ENCODE peak calls at places on chromosomes 16 and 17, in eight cellular contexts. I, Y, T, K, N, P, M and Z are unnamed samples.

GRCh38 chr17:12647023-12647422 is 18.7 kb upstream of the MYOCD start:
- DNase-seq in I (no peak), Y (no peak), T (no peak), K (no peak), N (no peak), P (no peak), M (no peak), Z (no peak)

GRCh38 chr17:76586741-76587487 is 1.3 kb upstream of the ST6GALNAC2 start:
- DNase-seq in I (peak; percentile 67), Y (no peak), T (peak; percentile 51), K (no peak), N (no peak), P (no peak), M (no peak), Z (no peak)

GRCh38 chr17:7591596-7591995 is 1.7 kb upstream of the SOX15 start:
- DNase-seq in I (no peak), Y (no peak), T (no peak), K (no peak), N (no peak), P (no peak), M (no peak), Z (no peak)

GRCh38 chr17:81295678-81296381 is 723 bp upstream of the SLC38A10 start:
- DNase-seq in I (peak; percentile 81), Y (peak; percentile 33), T (peak; percentile 87), K (no peak), N (peak; percentile 52), P (no peak), M (peak; percentile 81), Z (no peak)

GRCh38 chr17:40564883-40565744 is at the start of gene CCR7:
- DNase-seq in I (no peak), Y (peak; percentile 75), T (peak; percentile 47), K (no peak), N (peak; percentile 91), P (no peak), M (peak; percentile 88), Z (no peak)

GRCh38 chr16:75233611-75233938 is 14.8 kb downstream of the CTRB1 start:
- DNase-seq in I (no peak), Y (no peak), T (no peak), K (no peak), N (no peak), P (no peak), M (no peak), Z (no peak)

GRCh38 chr16:22933173-22933572 is 119.2 kb downstream of the HS3ST2 start:
- DNase-seq in I (no peak), Y (no peak), T (no peak), K (no peak), N (no peak), P (no peak), M (no peak), Z (no peak)

GRCh38 chr17:71398706-71399620 is 721.9 kb upstream of the SOX9 start:
- DNase-seq in I (peak; percentile 40), Y (no peak), T (peak; percentile 70), K (no peak), N (no peak), P (no peak), M (no peak), Z (no peak)

GRCh38 chr16:35731341-35732040 is 2272.1 kb downstream of the TP53TG3F start:
- DNase-seq in I (no peak), Y (no peak), T (no peak), K (no peak), N (no peak), P (no peak), M (no peak), Z (no peak)

GRCh38 chr17:56447166-56447565 is 146.3 kb upstream of the NOG start:
- DNase-seq in I (no peak), Y (no peak), T (no peak), K (no peak), N (no peak), P (no peak), M (no peak), Z (no peak)

GRCh38 chr17:74431568-74432483 is at the start of gene GPRC5C:
- DNase-seq in I (peak; percentile 88), Y (peak; percentile 19), T (peak; percentile 90), K (no peak), N (peak; percentile 31), P (no peak), M (no peak), Z (no peak)

GRCh38 chr16:1357906-1358566 is 6.3 kb downstream of the GNPTG start:
- DNase-seq in I (no peak), Y (no peak), T (no peak), K (no peak), N (no peak), P (no peak), M (no peak), Z (no peak)

GRCh38 chr17:80694992-80695912 is 150.6 kb downstream of the RPTOR start:
- DNase-seq in I (peak; percentile 21), Y (no peak), T (no peak), K (no peak), N (no peak), P (no peak), M (no peak), Z (no peak)

GRCh38 chr17:12050646-12051225 is 30.1 kb downstream of the MAP2K4 start:
- DNase-seq in I (no peak), Y (no peak), T (no peak), K (no peak), N (no peak), P (no peak), M (no peak), Z (peak; percentile 20)

GRCh38 chr16:47034455-47034854 is 61.0 kb upstream of the DNAJA2 start:
- DNase-seq in I (no peak), Y (no peak), T (no peak), K (no peak), N (no peak), P (no peak), M (no peak), Z (no peak)

GRCh38 chr16:47033176-47033575 is 59.7 kb upstream of the DNAJA2 start:
- DNase-seq in I (no peak), Y (no peak), T (no peak), K (no peak), N (no peak), P (no peak), M (no peak), Z (no peak)

GRCh38 chr16:47037396-47037745 is 63.9 kb upstream of the DNAJA2 start:
- DNase-seq in I (peak; percentile 47), Y (no peak), T (no peak), K (no peak), N (peak; percentile 22), P (no peak), M (peak; percentile 42), Z (no peak)

GRCh38 chr16:47036201-47036600 is 62.7 kb upstream of the DNAJA2 start:
- DNase-seq in I (no peak), Y (no peak), T (no peak), K (no peak), N (no peak), P (no peak), M (no peak), Z (no peak)

GRCh38 chr16:47035436-47035835 is 62.0 kb upstream of the DNAJA2 start:
- DNase-seq in I (no peak), Y (no peak), T (no peak), K (no peak), N (no peak), P (no peak), M (no peak), Z (no peak)
- H3K4me3 ChIP-seq in I (no peak overlapping the region), Y (no peak overlapping the region), T (no peak overlapping the region), K (no peak overlapping the region), N (no peak overlapping the region), P (no peak overlapping the region), M (no peak overlapping the region), Z (no peak overlapping the region)

GRCh38 chr16:10309271-10309932 is 76.5 kb upstream of the ATF7IP2 start:
- DNase-seq in I (no peak), Y (no peak), T (no peak), K (no peak), N (no peak), P (no peak), M (no peak), Z (no peak)
- H3K4me3 ChIP-seq in I (no peak overlapping the region), Y (no peak overlapping the region), T (no peak overlapping the region), K (no peak overlapping the region), N (no peak overlapping the region), P (no peak overlapping the region), M (no peak overlapping the region), Z (no peak overlapping the region)

DNA sequence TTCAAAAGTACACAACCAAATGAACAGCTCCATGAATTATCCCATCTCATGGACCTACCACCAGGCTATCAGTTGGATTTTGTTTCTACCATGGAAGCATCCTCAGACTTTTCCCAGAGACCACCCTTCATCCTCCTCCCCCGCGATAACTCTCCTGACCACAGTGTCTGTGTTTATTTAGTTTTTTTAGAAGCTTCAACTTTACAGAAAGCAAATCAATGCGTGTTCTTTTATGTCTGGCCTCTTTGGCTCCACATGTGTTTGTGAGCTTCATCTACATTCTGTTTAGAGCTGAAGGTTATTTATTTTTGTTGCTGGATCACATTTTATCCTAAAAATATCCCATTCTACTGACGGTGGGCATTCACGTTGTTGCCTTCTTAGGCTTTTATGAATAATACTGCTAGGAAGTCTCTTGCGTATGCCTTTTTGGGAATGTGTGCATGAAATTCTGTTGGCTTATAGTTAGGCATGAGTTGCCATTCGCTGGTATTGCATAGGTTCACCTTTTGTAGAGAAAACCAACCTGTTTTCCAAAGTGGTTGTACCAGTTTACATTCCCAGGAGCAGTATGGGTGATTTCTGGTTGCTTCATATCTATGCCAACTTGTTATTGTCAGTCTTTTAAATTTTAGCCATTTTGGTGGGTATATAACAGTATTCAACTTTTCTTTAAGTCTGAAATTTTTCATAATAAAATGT is 83.0 kb downstream of the CMIP start:
- DNase-seq in I (no peak), Y (no peak), T (no peak), K (no peak), N (no peak), P (no peak), M (no peak), Z (no peak)
- H3K4me3 ChIP-seq in I (no peak overlapping the region), Y (no peak overlapping the region), T (no peak overlapping the region), K (no peak overlapping the region), N (no peak overlapping the region), P (no peak overlapping the region), M (no peak overlapping the region), Z (no peak overlapping the region)

GRCh38 chr16:86846136-86846535 is 267.8 kb downstream of the FOXL1 start:
- DNase-seq in I (no peak), Y (no peak), T (no peak), K (no peak), N (no peak), P (no peak), M (no peak), Z (no peak)
- H3K4me3 ChIP-seq in I (no peak overlapping the region), Y (no peak overlapping the region), T (no peak overlapping the region), K (no peak overlapping the region), N (no peak overlapping the region), P (no peak overlapping the region), M (no peak overlapping the region), Z (no peak overlapping the region)

DNA sequence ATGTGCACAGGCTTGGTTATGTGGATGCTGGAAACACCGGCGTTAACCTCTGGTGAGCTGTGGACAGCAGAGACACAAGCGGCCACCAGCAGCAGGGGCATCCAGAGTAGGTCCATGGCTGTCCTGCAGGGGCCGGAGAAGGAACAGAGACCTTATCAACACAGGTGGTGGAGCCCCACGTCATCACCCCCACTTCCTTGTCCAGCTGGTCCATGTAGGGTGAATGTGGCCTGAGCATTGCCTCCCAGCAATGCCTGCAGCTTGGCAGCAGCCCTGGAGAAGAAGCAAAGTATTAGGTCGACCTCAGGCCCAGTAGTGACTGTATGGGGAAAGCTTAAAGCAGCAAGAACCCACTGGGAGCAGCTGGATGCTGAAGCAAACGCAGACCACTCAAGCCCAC is 5.4 kb downstream of the PDILT start:
- DNase-seq in I (no peak), Y (no peak), T (no peak), K (no peak), N (no peak), P (no peak), M (no peak), Z (no peak)
- H3K4me3 ChIP-seq in I (no peak overlapping the region), Y (no peak overlapping the region), T (no peak overlapping the region), K (no peak overlapping the region), N (no peak overlapping the region), P (no peak overlapping the region), M (no peak overlapping the region), Z (no peak overlapping the region)

GRCh38 chr16:54930034-54930938 is at the start of gene IRX5:
- DNase-seq in I (peak; percentile 91), Y (peak; percentile 19), T (peak; percentile 97), K (no peak), N (no peak), P (no peak), M (peak; percentile 92), Z (peak; percentile 52)
- H3K4me3 ChIP-seq in I (peak within 1 kb of the TSS; percentile 79), Y (peak within 1 kb of the TSS; percentile 50), T (peak within 1 kb of the TSS; percentile 52), K (peak within 1 kb of the TSS; percentile 51), N (peak within 1 kb of the TSS; percentile 48), P (peak within 1 kb of the TSS; percentile 54), M (peak within 1 kb of the TSS; percentile 69), Z (peak within 1 kb of the TSS; percentile 78)